ENCODE peak calls at places on chromosomes 13 and 19, in ten cellular contexts. O is GM18507, H is tibial nerve, V is cardiac fibroblast, D is GF-D8, G is vagina, M is activated T-helper 1 cell treated with Interleukin-2 at 50 U/mL for 16 hours, Z is EH, W is NAMALWA, Y is B cell. P is an unnamed sample.

GRCh38 chr13:64591981-64592380 is 2638.2 kb downstream of the PCDH9 start:
- DNase-seq in Z (peak; percentile 51), H (no peak), M (no peak), O (no peak), G (no peak), W (no peak), Y (no peak), V (peak; percentile 42), D (no peak), P (no peak)

GRCh38 chr13:93700115-93700514 is 473.5 kb downstream of the GPC6 start:
- DNase-seq in W (no peak), Z (peak; percentile 1), V (no peak), O (no peak), M (no peak), D (no peak), Y (no peak), G (no peak), H (no peak), P (no peak)

GRCh38 chr13:27001705-27002104 is 169.9 kb downstream of the USP12 start:
- DNase-seq in V (no peak), M (no peak), O (no peak), G (no peak), W (peak; percentile 34), Z (no peak), H (no peak), D (no peak), Y (no peak), P (no peak)

GRCh38 chr19:21571316-21571715 is 65.9 kb downstream of the ZNF429 start:
- DNase-seq in M (no peak), Y (no peak), D (no peak), O (no peak), W (no peak), Z (no peak), V (no peak), H (no peak), G (no peak), P (no peak)

GRCh38 chr19:5621311-5621944 is 1.1 kb downstream of the SAFB2 start:
- DNase-seq in O (no peak), Z (peak; percentile 24), D (no peak), G (no peak), V (no peak), H (no peak), M (no peak), W (no peak), Y (no peak), P (no peak)

GRCh38 chr19:52936151-52936957 is 13.1 kb upstream of the ZNF888 start:
- DNase-seq in D (peak; percentile 97), O (no peak), G (no peak), M (no peak), W (no peak), H (no peak), Y (no peak), V (no peak), Z (no peak), P (no peak)

GRCh38 chr19:14774373-14774772 is 4.0 kb downstream of the ADGRE2 start:
- DNase-seq in G (peak; percentile 58), V (no peak), D (no peak), W (no peak), H (no peak), Y (no peak), M (no peak), O (no peak), Z (no peak), P (no peak)

GRCh38 chr13:25085125-25085742 is 10.7 kb upstream of the PABPC3 start:
- DNase-seq in Y (no peak), Z (peak; percentile 33), O (no peak), H (no peak), G (no peak), W (peak; percentile 67), M (no peak), D (no peak), V (peak; percentile 61), P (no peak)

GRCh38 chr13:24097064-24097463 is 63.5 kb upstream of the SPATA13 start:
- DNase-seq in Z (peak; percentile 69), O (no peak), Y (no peak), H (no peak), W (no peak), V (peak; percentile 63), G (no peak), M (no peak), D (no peak), P (no peak)

GRCh38 chr19:49590071-49590970 is 661 bp upstream of the PRR12 start:
- DNase-seq in D (peak; percentile 95), V (peak; percentile 98), Z (peak; percentile 98), G (no peak), W (peak; percentile 99), Y (peak; percentile 91), O (peak; percentile 83), H (peak; percentile 90), M (peak; percentile 87), P (peak; percentile 63)

GRCh38 chr13:22428188-22428828 is 752.5 kb upstream of the SGCG start:
- DNase-seq in Z (no peak), V (no peak), W (no peak), M (no peak), O (no peak), D (no peak), Y (no peak), H (no peak), G (no peak), P (no peak)

GRCh38 chr13:53110614-53111013 is 82.0 kb downstream of the OLFM4 start:
- DNase-seq in M (no peak), Z (no peak), O (no peak), V (no peak), D (no peak), W (no peak), H (no peak), G (no peak), Y (no peak), P (no peak)

GRCh38 chr19:2546128-2547032 is 70.5 kb downstream of the GADD45B start:
- DNase-seq in W (no peak), M (no peak), G (no peak), H (peak; percentile 70), D (peak; percentile 54), V (peak; percentile 55), Y (no peak), Z (no peak), O (no peak), P (no peak)

GRCh38 chr19:41945135-41945766 is 13.9 kb downstream of the RABAC1 start:
- DNase-seq in Z (no peak), W (peak; percentile 93), H (no peak), M (peak; percentile 80), D (no peak), Y (peak; percentile 89), V (no peak), G (no peak), O (peak; percentile 80), P (no peak)

GRCh38 chr19:23986623-23987022 is 71.9 kb downstream of the ZNF726 start:
- DNase-seq in Z (no peak), Y (no peak), H (no peak), V (no peak), O (no peak), M (no peak), D (no peak), G (no peak), W (no peak), P (no peak)